ENCODE peak calls at places on chromosomes 7 and 10, in five cellular contexts. K is hepatocyte, E is B cell, D is neural crest cell, L is Calu3. M is an unnamed sample.

GRCh38 chr10:132006966-132007365 is 25.2 kb upstream of the BNIP3 start:
- DNase-seq in L (no peak), E (no peak), K (no peak), D (no peak), M (no peak)

GRCh38 chr7:112204072-112204775 is 2.0 kb downstream of the DOCK4 start:
- DNase-seq in E (no peak), D (no peak), K (no peak), L (no peak), M (no peak)

GRCh38 chr10:76553700-76554470 is 1083.7 kb downstream of the KCNMA1 start:
- DNase-seq in E (no peak), D (no peak), K (no peak), L (no peak), M (no peak)

GRCh38 chr10:60299961-60300883 is 89.5 kb downstream of the ANK3 start:
- DNase-seq in E (no peak), D (no peak), L (no peak), K (peak), M (no peak)

GRCh38 chr7:42254217-42254616 is 17.2 kb upstream of the GLI3 start:
- DNase-seq in L (no peak), E (no peak), K (no peak), D (no peak), M (peak)

GRCh38 chr10:86583983-86584382 is 62.4 kb upstream of the WAPL start:
- DNase-seq in K (no peak), E (no peak), D (no peak), L (no peak), M (no peak)

GRCh38 chr7:85041599-85042216 is 145.1 kb downstream of the SEMA3D start:
- DNase-seq in D (peak), K (peak), E (peak), L (peak), M (peak)

GRCh38 chr10:80718024-80718423 is 180.3 kb downstream of the SH2D4B start:
- DNase-seq in E (no peak), D (no peak), K (no peak), L (no peak), M (no peak)

GRCh38 chr10:61832866-61833481 is 68.5 kb upstream of the ARID5B start:
- DNase-seq in K (no peak), L (peak), E (no peak), D (no peak), M (peak)

GRCh38 chr7:43480581-43480980 is 102.3 kb upstream of the STK17A start:
- DNase-seq in K (no peak), D (no peak), E (no peak), L (no peak), M (no peak)

GRCh38 chr7:106114735-106115383 is 2.7 kb upstream of the SYPL1 start:
- DNase-seq in K (no peak), D (no peak), E (peak), L (no peak), M (no peak)

GRCh38 chr10:110395350-110396283 is 90.9 kb upstream of the SMNDC1 start:
- DNase-seq in E (no peak), K (peak), L (peak), D (no peak), M (peak)

GRCh38 chr7:102415685-102416225 is 17.6 kb upstream of the ORAI2 start:
- DNase-seq in D (no peak), L (no peak), E (no peak), K (no peak), M (no peak)

GRCh38 chr10:132296671-132297443 is 10.9 kb downstream of the STK32C start:
- DNase-seq in E (no peak), D (no peak), L (no peak), K (no peak), M (no peak)

GRCh38 chr7:32070406-32071360 is at the start of gene PDE1C:
- DNase-seq in E (peak), K (peak), D (peak), L (peak), M (no peak)

GRCh38 chr7:64463636-64464375 is 99.1 kb downstream of the ZNF680 start:
- DNase-seq in K (no peak), D (no peak), L (no peak), E (peak), M (no peak)

GRCh38 chr10:120666311-120666710 is 184.9 kb upstream of the WDR11 start:
- DNase-seq in L (no peak), E (no peak), K (no peak), D (no peak), M (no peak)

GRCh38 chr7:155495440-155496248 is 37.7 kb downstream of the EN2 start:
- DNase-seq in D (no peak), K (no peak), L (no peak), E (no peak), M (no peak)

GRCh38 chr10:55368467-55368866 is 567.4 kb upstream of the PCDH15 start:
- DNase-seq in K (no peak), E (no peak), D (no peak), L (no peak), M (no peak)

GRCh38 chr10:74051729-74052342 is 53.9 kb downstream of the VCL start:
- DNase-seq in L (peak), E (no peak), D (no peak), K (no peak), M (no peak)

GRCh38 chr10:6143128-6143527 is 54.3 kb downstream of the RBM17 start:
- DNase-seq in L (no peak), E (no peak), D (no peak), K (no peak), M (no peak)

GRCh38 chr10:33274096-33274785 is 60.2 kb downstream of the NRP1 start:
- DNase-seq in K (no peak), E (no peak), D (no peak), L (no peak), M (peak)

GRCh38 chr7:113968713-113969112 is 49.9 kb upstream of the PPP1R3A start:
- DNase-seq in D (no peak), K (peak), L (no peak), E (no peak), M (no peak)

GRCh38 chr10:123380491-123381085 is 226.4 kb downstream of the BUB3 start:
- DNase-seq in E (no peak), L (no peak), K (peak), D (no peak), M (no peak)

GRCh38 chr7:43906327-43907010 is at the start of gene URGCP:
- DNase-seq in D (peak), E (peak), K (peak), L (peak), M (no peak)

GRCh38 chr7:150417239-150417638 is 33.2 kb upstream of the GIMAP8 start:
- DNase-seq in K (no peak), E (no peak), D (no peak), L (no peak), M (no peak)

GRCh38 chr10:90872648-90873020 is 860 bp downstream of the RPP30 start:
- DNase-seq in E (no peak), K (no peak), L (no peak), D (no peak), M (peak)

GRCh38 chr7:99955247-99955646 is 20.6 kb downstream of the AZGP1 start:
- DNase-seq in L (peak), K (no peak), E (no peak), D (no peak), M (no peak)

GRCh38 chr7:53604201-53604600 is 568.8 kb downstream of the POM121L12 start:
- DNase-seq in D (no peak), K (no peak), L (no peak), E (no peak), M (no peak)

GRCh38 chr7:122438001-122438400 is 133.5 kb upstream of the FEZF1 start:
- DNase-seq in L (no peak), E (no peak), K (no peak), D (no peak), M (no peak)

GRCh38 chr10:43305881-43306280 is 39.0 kb upstream of the RASGEF1A start:
- DNase-seq in L (no peak), E (no peak), D (no peak), K (no peak), M (no peak)

GRCh38 chr10:72524489-72524888 is 101.4 kb downstream of the MICU1 start:
- DNase-seq in L (no peak), E (no peak), D (no peak), K (no peak), M (no peak)

DNA sequence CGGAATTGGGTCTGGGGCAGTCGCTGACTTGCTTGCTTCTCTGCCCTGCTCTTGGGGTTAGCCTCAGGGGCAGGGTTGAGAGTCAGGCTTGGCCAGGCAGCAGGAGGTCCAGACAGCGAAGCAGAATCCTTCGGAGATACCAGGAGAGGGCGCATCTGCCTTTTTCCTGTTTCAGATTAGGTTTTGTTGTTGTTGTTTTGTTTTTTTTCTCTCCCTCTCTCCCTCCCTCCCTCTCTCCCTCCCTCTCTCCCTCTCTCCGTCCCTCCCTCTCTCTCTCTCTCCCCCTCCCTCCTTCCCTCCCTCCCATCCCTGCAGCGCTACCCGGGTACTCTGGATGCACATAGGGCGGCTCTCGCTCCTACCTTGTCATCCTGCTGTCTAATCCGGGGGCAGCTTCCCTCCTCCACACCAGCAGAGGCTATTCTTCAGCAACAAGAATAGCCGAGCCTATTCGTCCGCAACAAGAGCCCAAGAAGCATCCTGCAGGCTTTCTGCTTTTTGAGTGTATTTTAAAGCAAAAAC is 758 bp upstream of the OPTN start:
- DNase-seq in K (peak), L (peak), D (peak), E (peak), M (peak)
- TF ChIP-seq CTCF in K (peak), L (no peak), D (no peak), E (peak), M (no peak)

GRCh38 chr7:116985575-116985974 is 32.3 kb downstream of the ST7 start:
- DNase-seq in E (no peak), K (no peak), L (no peak), D (no peak), M (no peak)

GRCh38 chr7:116986611-116987565 is 33.6 kb downstream of the ST7 start:
- DNase-seq in D (no peak), L (no peak), K (no peak), E (no peak), M (peak)

GRCh38 chr7:116990056-116990455 is 36.8 kb downstream of the ST7 start:
- DNase-seq in E (no peak), K (no peak), D (no peak), L (no peak), M (no peak)

GRCh38 chr7:116991233-116991632 is 37.9 kb downstream of the ST7 start:
- DNase-seq in L (no peak), D (no peak), E (no peak), K (no peak), M (no peak)

DNA sequence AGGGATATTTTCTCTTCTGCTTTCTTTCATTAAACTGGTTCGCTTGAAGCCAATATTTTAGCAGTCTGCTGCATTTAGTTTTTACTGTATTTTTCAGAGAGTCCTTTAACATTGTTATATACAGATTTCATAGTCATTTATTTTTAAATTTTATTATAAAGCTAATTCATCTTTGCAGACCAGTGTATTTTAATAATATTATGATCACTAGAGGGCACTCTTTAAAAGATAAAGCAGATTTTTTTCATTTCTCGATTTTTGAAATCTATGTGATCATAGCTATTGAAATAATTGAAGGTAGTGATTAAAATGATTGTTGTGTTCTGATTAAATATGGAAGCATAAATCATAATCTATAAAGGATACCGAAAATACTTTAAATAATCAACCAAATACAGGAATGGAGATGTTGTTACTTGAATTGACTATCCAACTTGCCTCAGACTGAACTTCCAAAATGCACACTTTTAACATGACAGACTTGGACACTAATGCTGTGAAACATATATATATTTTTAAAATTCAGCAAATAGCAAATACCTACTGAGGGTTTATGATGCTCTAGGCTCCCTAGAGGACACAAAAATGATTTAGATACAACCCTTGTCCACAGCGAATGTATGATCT is 35.2 kb downstream of the ST7 start:
- DNase-seq in L (no peak), K (no peak), D (no peak), E (no peak), M (no peak)
- TF ChIP-seq CTCF in L (no peak), K (peak), D (peak), E (peak), M (peak)

DNA sequence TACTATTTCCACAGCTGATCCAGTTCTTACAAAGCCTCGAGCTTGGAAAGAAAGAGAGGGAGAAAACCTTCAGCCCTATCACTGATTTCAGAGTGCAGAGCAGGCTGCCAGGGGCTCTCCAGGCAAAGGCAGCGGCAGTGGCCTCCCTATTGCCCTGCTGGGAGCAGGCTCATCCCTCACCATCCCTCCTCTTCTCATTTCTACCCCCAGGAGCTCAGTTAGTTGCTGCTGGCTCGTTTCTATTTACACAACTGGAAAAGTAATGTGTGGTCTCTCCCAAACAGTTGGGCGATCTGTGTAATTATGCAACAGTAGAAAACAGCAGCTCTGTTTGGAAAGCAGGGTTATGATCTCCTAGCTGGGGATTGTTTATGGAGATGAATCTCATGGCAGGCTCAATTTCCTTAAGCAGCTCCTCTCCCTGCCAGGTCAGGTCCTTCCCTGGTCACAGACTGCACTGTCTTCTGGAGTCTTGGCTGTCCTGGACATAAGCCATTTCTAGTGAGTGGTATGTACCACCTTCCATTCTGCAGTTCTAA is 28.7 kb upstream of the TNS3 start:
- DNase-seq in L (no peak), K (peak), E (no peak), D (no peak), M (peak)
- TF ChIP-seq CTCF in L (no peak), K (no peak), E (no peak), D (no peak), M (no peak)

DNA sequence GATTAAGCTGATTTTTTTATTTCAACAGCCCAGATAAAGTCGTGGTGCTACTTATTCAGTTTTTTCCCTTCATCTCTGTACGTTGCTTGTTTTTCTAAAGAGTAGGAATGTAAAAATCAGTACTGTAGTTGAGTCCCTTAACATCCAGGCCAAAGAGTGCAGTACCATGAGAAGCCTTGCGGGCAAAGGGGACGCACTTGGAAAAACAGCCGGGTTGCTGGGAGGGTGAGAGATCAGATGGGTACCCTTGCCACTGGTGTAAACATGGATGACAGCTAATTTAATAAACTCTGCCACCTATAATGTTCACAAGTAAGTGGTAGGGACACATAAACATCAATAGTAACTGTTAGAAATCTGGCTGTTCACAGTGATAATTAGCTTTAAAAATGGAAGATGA is 175.9 kb downstream of the POU6F2 start:
- DNase-seq in K (no peak), E (no peak), L (no peak), D (no peak), M (no peak)
- TF ChIP-seq CTCF in K (no peak), E (no peak), L (no peak), D (no peak), M (no peak)

GRCh38 chr7:77473240-77474005 is 57.3 kb upstream of the GSAP start:
- DNase-seq in E (no peak), D (no peak), K (no peak), L (no peak), M (no peak)

GRCh38 chr7:77474756-77475155 is 58.6 kb upstream of the GSAP start:
- DNase-seq in E (no peak), K (no peak), L (no peak), D (no peak), M (no peak)

GRCh38 chr7:77479536-77480088 is 57.5 kb upstream of the PTPN12 start:
- DNase-seq in E (no peak), D (no peak), K (peak), L (no peak), M (no peak)

GRCh38 chr7:77475181-77475580 is 59.0 kb upstream of the GSAP start:
- DNase-seq in D (no peak), L (no peak), E (no peak), K (no peak), M (no peak)

DNA sequence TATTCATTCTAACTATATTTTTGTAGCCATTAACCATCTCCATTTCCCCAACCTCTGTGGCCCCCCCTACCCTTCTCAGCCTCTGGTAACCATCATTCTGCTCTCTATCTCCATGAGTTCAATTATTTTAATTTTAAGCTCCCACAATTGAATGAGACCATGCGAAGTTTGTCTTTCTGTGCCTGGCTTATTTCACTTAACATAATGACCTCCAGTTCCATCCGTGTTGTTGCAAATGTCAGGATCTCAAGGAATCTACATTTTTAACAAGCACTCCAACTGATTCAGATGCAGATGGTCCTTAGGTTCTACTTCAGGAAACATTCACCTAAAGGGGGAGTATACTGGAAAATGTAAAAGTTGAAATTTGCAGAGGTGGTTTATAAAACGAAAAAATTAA is 60.2 kb upstream of the PTPN12 start:
- DNase-seq in E (no peak), D (no peak), L (no peak), K (no peak), M (no peak)
- TF ChIP-seq CTCF in E (no peak), D (no peak), L (no peak), K (no peak), M (no peak)

DNA sequence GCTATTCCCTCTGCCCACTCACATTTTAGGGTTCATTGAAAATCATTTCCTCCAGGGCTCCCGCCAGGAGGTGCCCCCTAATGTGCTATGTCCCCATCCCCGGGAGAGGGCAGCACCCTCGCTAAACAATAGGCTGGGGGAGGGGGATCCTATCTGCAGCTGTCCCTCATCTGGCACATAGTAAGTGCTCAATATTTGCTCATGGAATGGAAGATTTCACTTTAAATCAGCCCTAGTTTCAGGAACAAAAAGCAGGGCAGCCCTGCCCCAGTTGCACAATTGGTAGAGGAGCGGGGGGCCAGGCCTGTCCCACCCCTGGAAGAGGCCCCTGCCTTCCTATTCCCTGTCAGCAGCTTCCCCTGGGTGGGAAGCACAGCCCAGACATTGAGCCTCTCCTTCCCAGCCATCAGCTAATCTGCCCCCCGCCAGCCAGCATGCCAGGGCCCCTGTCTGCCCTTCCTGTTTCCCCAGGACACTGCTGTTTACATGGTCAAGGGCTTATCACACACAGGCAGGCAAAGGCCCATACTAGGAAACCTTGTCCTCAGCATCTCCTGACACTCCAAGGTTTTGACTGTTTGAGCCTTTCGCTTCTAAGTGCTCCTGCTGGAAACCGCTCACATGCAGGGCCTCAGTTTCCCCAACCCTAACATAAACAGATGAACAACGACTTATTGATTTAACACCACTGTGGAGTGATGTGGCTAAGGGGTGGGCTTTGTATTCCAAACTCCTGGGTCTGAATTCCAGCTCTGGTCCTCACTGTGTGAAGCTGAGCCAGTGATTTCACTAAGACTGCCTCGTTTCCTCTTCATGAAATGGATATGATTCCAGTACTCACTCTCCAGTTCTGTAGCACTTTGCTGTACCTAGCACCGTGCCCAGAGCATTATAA is 130.7 kb upstream of the ZMIZ1 start:
- DNase-seq in K (no peak), L (peak), E (no peak), D (no peak), M (no peak)
- TF ChIP-seq CTCF in K (peak), L (no peak), E (no peak), D (no peak), M (peak)

GRCh38 chr10:26770069-26770468 is 72.6 kb downstream of the PDSS1 start:
- DNase-seq in E (no peak), D (no peak), L (no peak), K (no peak), M (no peak)

GRCh38 chr10:26765549-26765948 is 68.0 kb downstream of the PDSS1 start:
- DNase-seq in D (no peak), L (no peak), K (no peak), E (no peak), M (no peak)
- TF ChIP-seq CTCF in D (no peak), L (no peak), K (no peak), E (no peak), M (no peak)

M was measured in HFFc6.